ENCODE peak calls at places on chromosome 7, in five cellular contexts. One of them, this sample, is unnamed.

GRCh38 chr7:668139-668871 is 58.2 kb upstream of the DNAAF5 start:
- DNase-seq in HCT116: no peak
- DNase-seq in SK-N-SH: no peak
- DNase-seq in H1: no peak
- DNase-seq in GM12878: no peak
- DNase-seq in this sample: no peak

GRCh38 chr7:107661081-107661864 is 645 bp downstream of the SLC26A4 start:
- DNase-seq in HCT116: no peak
- DNase-seq in H1: no peak
- DNase-seq in SK-N-SH: peak
- DNase-seq in GM12878: no peak
- DNase-seq in this sample: peak

GRCh38 chr7:157930441-157930840 is 593.6 kb downstream of the DNAJB6 start:
- DNase-seq in HCT116: no peak
- DNase-seq in H1: no peak
- DNase-seq in GM12878: no peak
- DNase-seq in SK-N-SH: no peak
- DNase-seq in this sample: no peak

GRCh38 chr7:117152213-117153007 is 170.4 kb downstream of the WNT2 start:
- DNase-seq in GM12878: no peak
- DNase-seq in H1: no peak
- DNase-seq in SK-N-SH: no peak
- DNase-seq in HCT116: no peak
- DNase-seq in this sample: no peak

GRCh38 chr7:72447465-72448204 is 35.5 kb upstream of the CALN1 start:
- DNase-seq in SK-N-SH: no peak
- DNase-seq in GM12878: no peak
- DNase-seq in HCT116: no peak
- DNase-seq in H1: no peak
- DNase-seq in this sample: no peak

GRCh38 chr7:31772211-31772610 is 85.2 kb downstream of the PPP1R17 start:
- DNase-seq in SK-N-SH: no peak
- DNase-seq in H1: no peak
- DNase-seq in HCT116: no peak
- DNase-seq in GM12878: no peak
- DNase-seq in this sample: no peak

GRCh38 chr7:133675510-133676218 is 422.8 kb downstream of the EXOC4 start:
- DNase-seq in HCT116: no peak
- DNase-seq in H1: no peak
- DNase-seq in GM12878: no peak
- DNase-seq in SK-N-SH: peak
- DNase-seq in this sample: no peak

GRCh38 chr7:23184709-23185354 is 3.0 kb downstream of the NUP42 start:
- DNase-seq in SK-N-SH: peak
- DNase-seq in H1: no peak
- DNase-seq in HCT116: peak
- DNase-seq in GM12878: peak
- DNase-seq in this sample: peak

GRCh38 chr7:40205992-40206391 is 71.2 kb downstream of the SUGCT start:
- DNase-seq in GM12878: no peak
- DNase-seq in HCT116: no peak
- DNase-seq in SK-N-SH: no peak
- DNase-seq in H1: no peak
- DNase-seq in this sample: no peak

GRCh38 chr7:150317748-150318444 is 5.3 kb upstream of the LRRC61 start:
- DNase-seq in GM12878: no peak
- DNase-seq in H1: no peak
- DNase-seq in HCT116: no peak
- DNase-seq in SK-N-SH: no peak
- DNase-seq in this sample: no peak

GRCh38 chr7:159197066-159197975 is 52.7 kb upstream of the VIPR2 start:
- DNase-seq in SK-N-SH: no peak
- DNase-seq in H1: no peak
- DNase-seq in HCT116: no peak
- DNase-seq in GM12878: peak
- DNase-seq in this sample: no peak

GRCh38 chr7:143265017-143265693 is 1.9 kb downstream of the GSTK1 start:
- DNase-seq in H1: no peak
- DNase-seq in SK-N-SH: no peak
- DNase-seq in GM12878: no peak
- DNase-seq in HCT116: no peak
- DNase-seq in this sample: no peak

GRCh38 chr7:22219036-22219435 is 137.9 kb downstream of the RAPGEF5 start:
- DNase-seq in HCT116: no peak
- DNase-seq in GM12878: no peak
- DNase-seq in SK-N-SH: no peak
- DNase-seq in H1: no peak
- DNase-seq in this sample: no peak

GRCh38 chr7:139830779-139831498 is 1.9 kb downstream of the TBXAS1 start:
- DNase-seq in GM12878: no peak
- DNase-seq in SK-N-SH: no peak
- DNase-seq in HCT116: no peak
- DNase-seq in H1: no peak
- DNase-seq in this sample: no peak

GRCh38 chr7:41810258-41810576 is 107.3 kb upstream of the INHBA start:
- DNase-seq in GM12878: peak
- DNase-seq in HCT116: no peak
- DNase-seq in SK-N-SH: no peak
- DNase-seq in H1: no peak
- DNase-seq in this sample: no peak

GRCh38 chr7:140667476-140667875 is 5.3 kb upstream of the ADCK2 start:
- DNase-seq in GM12878: no peak
- DNase-seq in HCT116: no peak
- DNase-seq in H1: no peak
- DNase-seq in SK-N-SH: no peak
- DNase-seq in this sample: peak

GRCh38 chr7:149097088-149097487 is 6.6 kb upstream of the ZNF786 start:
- DNase-seq in GM12878: no peak
- DNase-seq in HCT116: no peak
- DNase-seq in H1: no peak
- DNase-seq in SK-N-SH: no peak
- DNase-seq in this sample: no peak

GRCh38 chr7:73809454-73810090 is 21.2 kb upstream of the CLDN4 start:
- DNase-seq in HCT116: peak
- DNase-seq in H1: no peak
- DNase-seq in GM12878: no peak
- DNase-seq in SK-N-SH: peak
- DNase-seq in this sample: no peak

GRCh38 chr7:117675519-117676137 is 195.8 kb downstream of the CFTR start:
- DNase-seq in H1: no peak
- DNase-seq in HCT116: no peak
- DNase-seq in GM12878: no peak
- DNase-seq in SK-N-SH: no peak
- DNase-seq in this sample: no peak

GRCh38 chr7:42262907-42263466 is 26.0 kb upstream of the GLI3 start:
- DNase-seq in SK-N-SH: no peak
- DNase-seq in HCT116: no peak
- DNase-seq in H1: no peak
- DNase-seq in GM12878: no peak
- DNase-seq in this sample: peak

GRCh38 chr7:139730746-139731612 is 46.8 kb downstream of the HIPK2 start:
- DNase-seq in H1: no peak
- DNase-seq in GM12878: no peak
- DNase-seq in SK-N-SH: no peak
- DNase-seq in HCT116: no peak
- DNase-seq in this sample: no peak

GRCh38 chr7:111750168-111750715 is 187.9 kb upstream of the IMMP2L start:
- DNase-seq in H1: no peak
- DNase-seq in HCT116: no peak
- DNase-seq in GM12878: no peak
- DNase-seq in SK-N-SH: no peak
- DNase-seq in this sample: no peak

GRCh38 chr7:100723732-100724275 is 3.5 kb downstream of the EPO start:
- DNase-seq in GM12878: no peak
- DNase-seq in SK-N-SH: no peak
- DNase-seq in HCT116: no peak
- DNase-seq in H1: no peak
- DNase-seq in this sample: no peak

GRCh38 chr7:151135525-151135845 is 32.0 kb downstream of the GBX1 start:
- DNase-seq in SK-N-SH: no peak
- DNase-seq in HCT116: no peak
- DNase-seq in H1: no peak
- DNase-seq in GM12878: no peak
- DNase-seq in this sample: no peak

GRCh38 chr7:38312776-38313175 is 39.3 kb upstream of the TARP start:
- DNase-seq in HCT116: no peak
- DNase-seq in H1: no peak
- DNase-seq in SK-N-SH: no peak
- DNase-seq in GM12878: no peak
- DNase-seq in this sample: no peak

GRCh38 chr7:44060091-44060947 is 5.0 kb downstream of the PGAM2 start:
- DNase-seq in HCT116: no peak
- DNase-seq in H1: no peak
- DNase-seq in SK-N-SH: no peak
- DNase-seq in GM12878: no peak
- DNase-seq in this sample: no peak

GRCh38 chr7:151598045-151598444 is 78.3 kb upstream of the RHEB start:
- DNase-seq in SK-N-SH: no peak
- DNase-seq in HCT116: peak
- DNase-seq in H1: no peak
- DNase-seq in GM12878: no peak
- DNase-seq in this sample: no peak

DNA sequence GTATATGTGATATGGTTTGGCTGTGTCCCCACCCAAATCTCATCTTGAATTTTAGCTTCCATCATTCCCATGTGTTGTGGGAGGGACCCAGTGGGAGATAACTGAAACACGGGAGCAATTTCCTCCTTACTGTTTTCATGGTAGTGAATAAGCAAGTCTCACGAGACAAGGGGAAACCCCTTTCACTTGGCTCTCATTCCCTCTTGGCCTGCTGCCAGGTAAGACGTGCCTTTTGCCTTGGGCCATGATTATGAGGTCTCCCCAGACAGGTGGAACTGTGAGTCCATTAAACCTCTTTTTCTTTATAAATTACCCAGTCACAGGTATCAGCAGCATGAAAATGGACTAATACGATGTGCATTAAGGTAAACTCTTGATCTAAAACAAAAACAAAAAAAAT is 357.1 kb upstream of the AOAH start:
- DNase-seq in GM12878: peak
- DNase-seq in SK-N-SH: no peak
- DNase-seq in HCT116: no peak
- DNase-seq in H1: no peak
- DNase-seq in this sample: no peak
- TF ChIP-seq JUND in GM12878: no peak
- TF ChIP-seq JUND in SK-N-SH: no peak
- TF ChIP-seq JUND in HCT116: no peak
- TF ChIP-seq JUND in H1: no peak
- TF ChIP-seq JUND in this sample: no peak

DNA sequence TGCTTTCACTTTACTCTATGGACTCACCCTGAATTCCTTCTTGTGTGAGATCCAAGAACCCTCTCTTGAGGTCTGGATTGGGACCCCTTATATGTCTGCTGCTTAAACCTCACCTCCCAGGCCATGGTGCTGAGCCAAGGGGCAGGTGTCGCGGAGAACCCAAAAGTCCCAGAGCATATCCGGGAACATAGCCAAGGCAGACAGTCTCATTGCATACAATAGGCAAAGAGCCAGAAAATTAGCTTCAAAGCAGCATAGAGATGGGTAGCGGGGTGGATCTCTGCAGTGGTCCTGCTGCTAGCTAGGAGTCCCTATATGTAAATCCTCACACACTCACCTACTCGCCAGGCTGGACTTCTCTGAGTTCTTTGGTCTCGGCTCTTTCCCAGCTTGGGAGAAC is 5.5 kb downstream of the CCL24 start:
- DNase-seq in GM12878: no peak
- DNase-seq in SK-N-SH: no peak
- DNase-seq in HCT116: no peak
- DNase-seq in H1: no peak
- DNase-seq in this sample: no peak
- TF ChIP-seq JUND in GM12878: no peak
- TF ChIP-seq JUND in SK-N-SH: no peak
- TF ChIP-seq JUND in HCT116: no peak
- TF ChIP-seq JUND in H1: no peak
- TF ChIP-seq JUND in this sample: no peak

GRCh38 chr7:12565873-12566272 is 4.6 kb upstream of the SCIN start:
- DNase-seq in GM12878: no peak
- DNase-seq in SK-N-SH: no peak
- DNase-seq in HCT116: no peak
- DNase-seq in H1: no peak
- DNase-seq in this sample: no peak
- TF ChIP-seq JUND in GM12878: no peak
- TF ChIP-seq JUND in SK-N-SH: no peak
- TF ChIP-seq JUND in HCT116: no peak
- TF ChIP-seq JUND in H1: no peak
- TF ChIP-seq JUND in this sample: no peak

DNA sequence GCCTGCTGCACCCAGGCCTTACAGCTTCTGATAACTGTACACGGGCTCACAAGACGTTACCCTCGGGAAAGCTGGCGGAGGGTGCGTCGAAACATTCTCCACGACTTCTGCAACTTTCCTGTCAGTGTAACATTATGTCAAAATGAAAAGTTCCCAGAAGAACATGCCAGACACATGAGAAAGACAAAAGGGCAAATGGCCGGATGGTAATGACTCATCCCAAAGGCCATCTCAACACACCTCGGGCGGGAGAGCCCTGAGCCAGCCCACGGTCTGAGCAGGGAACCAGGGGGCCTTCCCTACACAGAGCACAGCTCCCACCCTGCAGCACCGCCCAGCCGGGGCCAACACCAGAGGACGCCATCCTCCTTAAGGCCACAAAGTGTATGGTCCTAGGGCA is 118.7 kb downstream of the MAD1L1 start:
- DNase-seq in H1: no peak
- DNase-seq in SK-N-SH: no peak
- DNase-seq in GM12878: no peak
- DNase-seq in HCT116: peak
- DNase-seq in this sample: no peak
- TF ChIP-seq JUND in H1: no peak
- TF ChIP-seq JUND in SK-N-SH: no peak
- TF ChIP-seq JUND in GM12878: no peak
- TF ChIP-seq JUND in HCT116: no peak
- TF ChIP-seq JUND in this sample: no peak

DNA sequence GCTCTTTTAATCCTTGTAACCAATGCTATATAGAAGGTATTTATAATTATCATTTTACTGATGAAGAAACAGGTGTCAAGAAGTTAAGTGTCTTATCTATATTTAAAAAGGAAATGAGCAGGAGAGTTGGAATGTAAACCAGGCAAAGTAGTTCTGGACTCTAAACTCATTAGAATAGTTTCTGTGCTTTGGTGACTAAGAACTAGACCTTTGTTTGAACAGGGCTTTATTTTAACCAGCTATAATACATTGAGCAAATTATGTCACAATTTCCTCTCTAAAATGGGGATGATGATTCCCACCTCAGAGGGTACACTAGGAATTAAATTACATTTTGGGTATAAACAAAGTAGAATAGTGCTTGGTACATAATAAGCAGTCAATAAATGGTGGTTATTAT is 236.0 kb downstream of the MAGI2 start:
- DNase-seq in H1: no peak
- DNase-seq in HCT116: no peak
- DNase-seq in SK-N-SH: no peak
- DNase-seq in GM12878: no peak
- DNase-seq in this sample: no peak
- TF ChIP-seq JUND in H1: no peak
- TF ChIP-seq JUND in HCT116: no peak
- TF ChIP-seq JUND in SK-N-SH: no peak
- TF ChIP-seq JUND in GM12878: no peak
- TF ChIP-seq JUND in this sample: no peak

This sample was measured in T47D.